ENCODE peak calls at places on chromosomes 11 and 22, in five cellular contexts. Y is left ventricle myocardium inferior; H is body of pancreas; O is esophagus muscularis mucosa; T is CD4-positive, CD25-positive, alpha-beta regulatory T cell. U is an unnamed sample.

GRCh38 chr22:40533712-40534378 is 102.7 kb downstream of the MRTFA start:
- DNase-seq in T (peak; percentile 37), Y (no peak), H (no peak), O (no peak), U (no peak)

GRCh38 chr11:65871811-65872548 is 620 bp downstream of the EFEMP2 start:
- DNase-seq in H (no peak), O (no peak), T (no peak), Y (peak; percentile 48), U (peak; percentile 78)

GRCh38 chr11:78493413-78493975 is 75.9 kb upstream of the GAB2 start:
- DNase-seq in O (no peak), H (no peak), T (no peak), Y (no peak), U (no peak)

GRCh38 chr11:117875397-117876048 is 935 bp downstream of the FXYD6 start:
- DNase-seq in H (no peak), O (no peak), Y (peak; percentile 45), T (no peak), U (peak; percentile 86)

GRCh38 chr11:22633354-22633902 is 7.8 kb upstream of the FANCF start:
- DNase-seq in T (no peak), H (no peak), Y (no peak), O (no peak), U (no peak)

GRCh38 chr11:134584706-134585445 is 172.8 kb upstream of the B3GAT1 start:
- DNase-seq in O (peak; percentile 91), Y (no peak), T (no peak), H (no peak), U (no peak)

GRCh38 chr11:108713076-108713790 is 48.4 kb downstream of the DDX10 start:
- DNase-seq in H (no peak), Y (no peak), T (no peak), O (no peak), U (no peak)

GRCh38 chr11:64152841-64153691 is 12.8 kb downstream of the MACROD1 start:
- DNase-seq in Y (peak; percentile 64), O (no peak), T (peak; percentile 55), H (peak; percentile 71), U (peak; percentile 81)

GRCh38 chr22:32650553-32651345 is 150.8 kb upstream of the TIMP3 start:
- DNase-seq in T (no peak), H (no peak), O (no peak), Y (no peak), U (no peak)

GRCh38 chr11:108853151-108853550 is 188.3 kb downstream of the DDX10 start:
- DNase-seq in O (no peak), T (no peak), Y (no peak), H (no peak), U (no peak)

GRCh38 chr22:44532466-44533025 is 34.5 kb upstream of the RTL6 start:
- DNase-seq in T (no peak), H (no peak), O (no peak), Y (no peak), U (no peak)

GRCh38 chr22:27401321-27401720 is 400.2 kb downstream of the MN1 start:
- DNase-seq in T (no peak), Y (no peak), H (no peak), O (no peak), U (no peak)

GRCh38 chr11:620935-621814 is 3.6 kb downstream of the CDHR5 start:
- DNase-seq in H (no peak), T (no peak), Y (no peak), O (no peak), U (peak; percentile 64)

GRCh38 chr11:74937696-74938475 is 11.0 kb downstream of the XRRA1 start:
- DNase-seq in Y (no peak), T (no peak), O (no peak), H (no peak), U (no peak)

GRCh38 chr11:123206671-123207421 is 11.8 kb upstream of the CLMP start:
- DNase-seq in T (no peak), Y (no peak), H (no peak), O (no peak), U (peak; percentile 85)

GRCh38 chr11:115409116-115409663 is 95.0 kb downstream of the CADM1 start:
- DNase-seq in H (no peak), T (no peak), Y (no peak), O (no peak), U (no peak)

GRCh38 chr11:119709638-119710346 is 19.2 kb downstream of the NECTIN1 start:
- DNase-seq in H (no peak), O (no peak), Y (no peak), T (no peak), U (no peak)

GRCh38 chr11:120270386-120270785 is 30.4 kb downstream of the POU2F3 start:
- DNase-seq in T (no peak), Y (no peak), O (no peak), H (no peak), U (no peak)

GRCh38 chr22:49672013-49672516 is 155.6 kb downstream of the BRD1 start:
- DNase-seq in Y (no peak), T (no peak), O (no peak), H (no peak), U (no peak)

GRCh38 chr11:116533186-116533825 is 239.5 kb downstream of the BUD13 start:
- DNase-seq in H (no peak), Y (no peak), O (no peak), T (no peak), U (peak; percentile 37)

GRCh38 chr11:1870721-1871466 is 18.0 kb downstream of the LSP1 start:
- DNase-seq in H (peak; percentile 64), Y (peak; percentile 49), T (no peak), O (no peak), U (peak; percentile 65)

GRCh38 chr11:130601141-130601540 is 152.7 kb downstream of the ADAMTS15 start:
- DNase-seq in Y (peak; percentile 83), O (peak; percentile 95), T (no peak), H (no peak), U (peak; percentile 92)

GRCh38 chr11:65502852-65503603 is 4.2 kb downstream of the MALAT1 start:
- DNase-seq in O (no peak), H (no peak), T (no peak), Y (no peak), U (peak; percentile 55)

GRCh38 chr11:118697346-118697745 is 17.9 kb upstream of the TREH start:
- DNase-seq in H (no peak), T (no peak), O (no peak), Y (no peak), U (no peak)

GRCh38 chr22:45895436-45896152 is 81.4 kb downstream of the WNT7B start:
- DNase-seq in H (no peak), T (no peak), O (no peak), Y (peak; percentile 4), U (no peak)

GRCh38 chr11:3126207-3126865 is 38.8 kb downstream of the OSBPL5 start:
- DNase-seq in T (no peak), O (no peak), H (no peak), Y (peak; percentile 49), U (peak; percentile 75)

GRCh38 chr11:37721485-37721884 is 1123.4 kb upstream of the RAG2 start:
- DNase-seq in T (no peak), O (no peak), Y (no peak), H (no peak), U (no peak)

GRCh38 chr11:36500315-36500721 is 9.8 kb downstream of the TRAF6 start:
- DNase-seq in Y (no peak), O (no peak), H (no peak), T (no peak), U (no peak)

GRCh38 chr11:113505046-113505445 is 29.8 kb upstream of the DRD2 start:
- DNase-seq in O (peak; percentile 64), T (no peak), Y (no peak), H (no peak), U (no peak)

GRCh38 chr11:112734207-112734606 is 227.0 kb upstream of the NCAM1 start:
- DNase-seq in T (no peak), H (no peak), Y (no peak), O (no peak), U (no peak)

GRCh38 chr22:37546436-37547248 is 13.6 kb upstream of the CDC42EP1 start:
- DNase-seq in H (peak; percentile 84), O (no peak), Y (peak; percentile 78), T (no peak), U (peak; percentile 91)

GRCh38 chr11:29486301-29486700 is 530.5 kb downstream of the KCNA4 start:
- DNase-seq in H (no peak), O (no peak), Y (no peak), T (no peak), U (no peak)

GRCh38 chr22:39528681-39529486 is 3.7 kb downstream of the RPS19BP1 start:
- DNase-seq in T (peak; percentile 87), Y (peak; percentile 90), O (peak; percentile 97), H (peak; percentile 92), U (peak; percentile 96)
- H3K4me3 ChIP-seq in T (peak overlapping the region; percentile 62), Y (peak overlapping the region; percentile 51), O (peak overlapping the region; percentile 36), H (no peak overlapping the region), U (peak overlapping the region; percentile 9)

GRCh38 chr11:69005183-69005630 is 7.8 kb downstream of the MRGPRF start:
- DNase-seq in Y (no peak), T (no peak), O (no peak), H (no peak), U (peak; percentile 76)
- H3K4me1 ChIP-seq in Y (peaks cover 32% of the 10 kb centered on the region), T (no peaks in the 10 kb centered on the region), O (peaks cover 100% of the 10 kb centered on the region), H (peaks cover 24% of the 10 kb centered on the region), U (no peaks in the 10 kb centered on the region)

GRCh38 chr11:35190804-35191348 is 51.9 kb downstream of the CD44 start:
- DNase-seq in O (no peak), T (no peak), H (no peak), Y (no peak), U (no peak)

GRCh38 chr11:35187996-35188395 is 49.0 kb downstream of the CD44 start:
- DNase-seq in H (no peak), Y (no peak), O (no peak), T (no peak), U (no peak)

GRCh38 chr11:35193767-35194166 is 54.8 kb downstream of the CD44 start:
- DNase-seq in O (peak; percentile 8), T (no peak), H (no peak), Y (no peak), U (no peak)

GRCh38 chr11:35192347-35192746 is 53.4 kb downstream of the CD44 start:
- DNase-seq in H (peak; percentile 19), T (no peak), Y (peak; percentile 54), O (peak; percentile 91), U (peak; percentile 84)
- H3K27ac ChIP-seq in H (no peak overlapping the region), T (no peak overlapping the region), Y (peak overlapping the region; percentile 41), O (peak overlapping the region; percentile 78), U (peak overlapping the region; percentile 80)

DNA sequence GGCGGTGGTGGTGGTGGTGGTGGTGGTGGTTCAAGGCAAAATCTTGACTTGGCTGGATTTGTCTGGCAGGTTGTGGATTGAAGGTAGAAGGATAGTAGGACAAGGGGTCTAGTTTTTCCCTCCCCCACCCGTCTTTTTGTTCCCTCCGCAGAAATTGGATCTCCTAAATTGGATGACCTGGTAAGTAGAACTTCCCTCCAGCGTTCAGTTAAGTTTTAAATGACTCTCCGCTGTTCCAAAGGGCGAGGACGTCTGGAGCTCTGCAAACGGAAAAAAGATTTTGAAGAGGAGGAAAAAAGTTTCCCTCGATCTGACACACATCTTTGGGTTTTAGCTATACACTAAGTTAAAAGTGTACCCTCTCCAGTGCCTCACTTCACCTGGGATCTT is 422 bp upstream of the LGR4 start:
- DNase-seq in Y (no peak), H (no peak), T (no peak), O (no peak), U (no peak)
- H3K4me3 ChIP-seq in Y (peak overlapping the region; percentile 85), H (no peak overlapping the region), T (no peak overlapping the region), O (peak overlapping the region; percentile 96), U (peak overlapping the region; percentile 94)